ENCODE peak calls at places on chromosomes 3 and 15, in eight cellular contexts. S is transverse colon, Q is GM12891, F is prostate gland, N is heart left ventricle, H is endothelial cell of umbilical vein, V is A549, U is right lobe of liver. B is an unnamed sample.

GRCh38 chr15:40081691-40082194 is 26.9 kb downstream of the BMF start:
- DNase-seq in U (peak; percentile 73), H (peak; percentile 92), Q (no peak), V (no peak), F (peak; percentile 50), S (peak; percentile 77), N (peak; percentile 86), B (peak; percentile 64)

GRCh38 chr3:192169332-192169915 is 557.9 kb downstream of the FGF12 start:
- DNase-seq in Q (no peak), V (no peak), H (peak; percentile 14), U (no peak), S (no peak), F (no peak), N (no peak), B (no peak)

GRCh38 chr15:83365370-83365938 is 81.0 kb upstream of the BNC1 start:
- DNase-seq in H (peak; percentile 8), F (no peak), U (no peak), V (peak; percentile 49), N (peak; percentile 46), S (peak; percentile 9), Q (no peak), B (peak; percentile 32)

GRCh38 chr3:112638327-112639020 is 2.5 kb downstream of the CCDC80 start:
- DNase-seq in H (no peak), U (no peak), Q (no peak), N (peak; percentile 58), F (no peak), V (no peak), S (no peak), B (no peak)

GRCh38 chr15:42313463-42313862 is 40.2 kb upstream of the TMEM87A start:
- DNase-seq in U (no peak), H (no peak), F (no peak), S (no peak), N (no peak), Q (no peak), V (no peak), B (no peak)

GRCh38 chr3:108153451-108153981 is 62.7 kb upstream of the CD47 start:
- DNase-seq in S (peak; percentile 66), U (no peak), F (peak; percentile 11), N (no peak), H (peak; percentile 43), V (no peak), Q (no peak), B (peak; percentile 12)

GRCh38 chr15:63832620-63833245 is 1.0 kb downstream of the HERC1 start:
- DNase-seq in H (no peak), N (peak; percentile 42), V (no peak), U (no peak), S (no peak), Q (no peak), F (no peak), B (no peak)

GRCh38 chr3:63979093-63979492 is 44.2 kb downstream of the PSMD6 start:
- DNase-seq in H (no peak), S (no peak), N (no peak), U (no peak), V (no peak), Q (no peak), F (no peak), B (no peak)

GRCh38 chr3:104323226-104323625 is 1043.5 kb upstream of the ALCAM start:
- DNase-seq in F (no peak), H (no peak), V (no peak), Q (no peak), S (no peak), N (no peak), U (no peak), B (no peak)

GRCh38 chr3:31692714-31693113 is 160.0 kb downstream of the STT3B start:
- DNase-seq in V (no peak), N (no peak), S (no peak), U (no peak), Q (no peak), F (no peak), H (no peak), B (no peak)

GRCh38 chr3:38004415-38005075 is 14.0 kb downstream of the VILL start:
- DNase-seq in S (peak; percentile 94), F (peak; percentile 91), N (peak; percentile 87), U (peak; percentile 79), V (peak; percentile 55), Q (no peak), H (peak; percentile 50), B (peak; percentile 56)

GRCh38 chr15:69067296-69067695 is 52.8 kb downstream of the NOX5 start:
- DNase-seq in V (no peak), F (no peak), U (no peak), N (no peak), H (no peak), Q (no peak), S (no peak), B (no peak)

GRCh38 chr3:167148121-167148520 is 232.0 kb downstream of the ZBBX start:
- DNase-seq in Q (no peak), U (no peak), F (no peak), V (no peak), S (no peak), N (no peak), H (no peak), B (no peak)

GRCh38 chr15:57726411-57726810 is 19.9 kb downstream of the POLR2M start:
- DNase-seq in Q (no peak), N (no peak), H (no peak), V (no peak), S (no peak), F (no peak), U (no peak), B (no peak)

GRCh38 chr3:126480251-126480650 is 4.6 kb upstream of the ZXDC start:
- DNase-seq in F (no peak), V (no peak), H (no peak), S (no peak), Q (no peak), U (peak; percentile 15), N (peak; percentile 8), B (no peak)

GRCh38 chr15:86854186-86854585 is 774.5 kb downstream of the AGBL1 start:
- DNase-seq in Q (no peak), F (no peak), U (no peak), S (no peak), H (no peak), N (no peak), V (no peak), B (no peak)

GRCh38 chr3:95476534-95476933 is 1337.9 kb upstream of the EPHA6 start:
- DNase-seq in S (no peak), F (no peak), V (no peak), H (no peak), Q (no peak), U (no peak), N (no peak), B (no peak)

GRCh38 chr3:166955549-166955948 is 424.5 kb downstream of the ZBBX start:
- DNase-seq in U (no peak), Q (no peak), H (no peak), N (no peak), V (no peak), S (no peak), F (no peak), B (no peak)

GRCh38 chr15:40746916-40747418 is 8.1 kb downstream of the RMDN3 start:
- DNase-seq in N (no peak), F (no peak), S (no peak), H (no peak), V (no peak), Q (no peak), U (no peak), B (no peak)

GRCh38 chr3:32709346-32709745 is 24.4 kb downstream of the CNOT10 start:
- DNase-seq in U (no peak), H (no peak), F (no peak), Q (no peak), N (no peak), S (no peak), V (no peak), B (no peak)

GRCh38 chr15:49083471-49084284 is 37.4 kb upstream of the SECISBP2L start:
- DNase-seq in U (no peak), F (no peak), Q (no peak), S (no peak), V (no peak), H (no peak), N (no peak), B (no peak)

GRCh38 chr3:144586382-144586781 is 614.8 kb downstream of the DIPK2A start:
- DNase-seq in U (no peak), Q (no peak), H (peak; percentile 44), N (no peak), F (no peak), S (no peak), V (no peak), B (no peak)

GRCh38 chr3:161770532-161771386 is 274.2 kb downstream of the OTOL1 start:
- DNase-seq in H (no peak), N (no peak), Q (no peak), F (no peak), U (no peak), V (no peak), S (no peak), B (no peak)

GRCh38 chr15:91068966-91069365 is 31.1 kb upstream of the SV2B start:
- DNase-seq in S (no peak), U (no peak), Q (no peak), N (no peak), H (no peak), F (no peak), V (no peak), B (no peak)

GRCh38 chr15:72916939-72917338 is 133.4 kb upstream of the ADPGK start:
- DNase-seq in F (no peak), H (no peak), U (no peak), V (no peak), Q (no peak), N (no peak), S (no peak), B (no peak)

GRCh38 chr15:75131269-75131643 is 70.4 kb upstream of the C15orf39 start:
- DNase-seq in Q (no peak), F (no peak), U (no peak), V (no peak), H (no peak), N (no peak), S (no peak), B (no peak)

GRCh38 chr15:69997701-69998273 is 99.9 kb downstream of the TLE3 start:
- DNase-seq in H (no peak), F (no peak), S (peak; percentile 84), Q (no peak), N (peak; percentile 42), U (peak; percentile 46), V (no peak), B (no peak)

GRCh38 chr15:65133550-65134200 is at the start of gene PDCD7:
- DNase-seq in N (peak; percentile 94), V (peak; percentile 98), U (peak; percentile 87), S (peak; percentile 90), F (peak; percentile 86), Q (peak; percentile 93), H (peak; percentile 89), B (peak; percentile 81)
- TF ChIP-seq POLR2A in N (no peak), V (peak; percentile 96), U (peak; percentile 64), S (peak; percentile 83), F (peak; percentile 63), Q (peak; percentile 97), H (peak; percentile 91), B (peak; percentile 93)

GRCh38 chr3:171548918-171549317 is 88.7 kb upstream of the TNIK start:
- DNase-seq in S (no peak), Q (no peak), H (no peak), U (no peak), F (no peak), N (no peak), V (no peak), B (no peak)
- TF ChIP-seq POLR2A in S (no peak), Q (no peak), H (no peak), U (no peak), F (no peak), N (no peak), V (no peak), B (no peak)

GRCh38 chr3:50292159-50292923 is at the start of gene IFRD2:
- DNase-seq in S (peak; percentile 97), F (peak; percentile 98), H (peak; percentile 98), Q (peak; percentile 98), V (peak; percentile 79), U (peak; percentile 98), N (peak; percentile 99), B (peak; percentile 95)
- TF ChIP-seq POLR2A in S (peak; percentile 75), F (peak; percentile 69), H (peak; percentile 81), Q (peak; percentile 40), V (peak; percentile 50), U (peak; percentile 72), N (peak; percentile 24), B (peak; percentile 64)

GRCh38 chr3:44624696-44625528 is at the start of gene ZNF197:
- DNase-seq in V (peak; percentile 59), U (peak; percentile 82), F (peak; percentile 71), H (peak; percentile 70), Q (peak; percentile 52), S (peak; percentile 87), N (peak; percentile 93), B (peak; percentile 80)
- TF ChIP-seq POLR2A in V (peak; percentile 13), U (peak; percentile 47), F (no peak), H (peak; percentile 80), Q (peak; percentile 70), S (peak; percentile 52), N (no peak), B (peak; percentile 76)